ENCODE peak calls at places on chromosome 9, in five cellular contexts. E is HepG2, A is WTC11, K is HCT116, D is K562. T is an unnamed sample.

GRCh38 chr9:107999890-108000289 is 510.3 kb upstream of the KLF4 start:
- DNase-seq in E (no peak), A (no peak), K (peak; percentile 62), D (no peak), T (no peak)

GRCh38 chr9:116859763-116860162 is 172.7 kb downstream of the TRIM32 start:
- DNase-seq in E (no peak), A (no peak), K (no peak), D (no peak), T (no peak)

GRCh38 chr9:130660683-130661460 is 3.5 kb upstream of the PRDM12 start:
- DNase-seq in E (no peak), A (peak; percentile 58), K (no peak), D (peak; percentile 60), T (peak; percentile 75)

GRCh38 chr9:109001275-109001676 is 12.0 kb downstream of the CTNNAL1 start:
- DNase-seq in E (peak; percentile 47), A (no peak), K (peak; percentile 83), D (no peak), T (no peak)

GRCh38 chr9:70293214-70293613 is 34.4 kb downstream of the SMC5 start:
- DNase-seq in E (no peak), A (no peak), K (no peak), D (no peak), T (no peak)

GRCh38 chr9:111866976-111867375 is 29.6 kb upstream of the UGCG start:
- DNase-seq in E (peak; percentile 6), A (no peak), K (no peak), D (peak; percentile 20), T (no peak)

GRCh38 chr9:81716409-81716808 is 27.1 kb upstream of the TLE1 start:
- DNase-seq in E (no peak), A (no peak), K (no peak), D (no peak), T (no peak)

GRCh38 chr9:385818-386398 is 171.2 kb downstream of the DOCK8 start:
- DNase-seq in E (peak; percentile 44), A (peak; percentile 62), K (peak; percentile 52), D (peak; percentile 28), T (no peak)

GRCh38 chr9:22911632-22912031 is 465.0 kb downstream of the DMRTA1 start:
- DNase-seq in E (no peak), A (no peak), K (no peak), D (no peak), T (no peak)

DNA sequence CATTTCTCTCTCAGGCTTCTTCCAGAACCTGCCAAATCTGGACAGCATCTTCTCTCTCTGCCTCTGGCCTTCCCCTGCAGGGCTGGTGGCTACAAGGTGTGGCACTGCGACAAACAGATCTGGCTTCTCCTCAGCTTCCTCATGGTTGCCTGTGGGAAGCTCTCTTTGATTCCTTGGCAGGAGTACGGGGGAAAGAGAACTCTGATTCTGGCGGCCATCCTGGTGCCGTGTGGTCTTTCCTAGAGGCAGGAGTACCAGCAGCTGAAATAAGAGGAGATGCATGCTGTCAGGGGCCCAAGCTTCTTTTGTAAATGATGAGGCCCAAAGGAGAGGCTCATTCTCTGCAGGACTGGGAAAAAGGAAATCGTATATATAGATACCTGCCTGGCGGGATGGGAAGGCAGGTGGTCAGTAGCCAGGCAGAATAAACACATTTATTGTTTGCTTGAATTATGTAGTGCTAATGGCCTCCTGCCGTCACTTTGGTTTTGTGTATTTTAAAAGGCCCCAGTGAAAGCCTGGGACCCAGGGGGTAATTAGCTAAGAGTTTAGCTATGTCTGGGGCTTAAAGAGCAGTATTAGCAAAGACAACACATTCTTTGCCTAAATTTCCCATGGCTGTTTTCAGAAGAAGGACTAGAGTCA is at the start of gene CER1:
- DNase-seq in E (no peak), A (peak; percentile 25), K (no peak), D (no peak), T (peak; percentile 62)
- TF ChIP-seq ATF3 in E (no peak), A (no peak), K (no peak), D (no peak), T (no peak)

GRCh38 chr9:5191983-5192382 is 6.5 kb upstream of the INSL6 start:
- DNase-seq in E (no peak), A (no peak), K (no peak), D (no peak), T (no peak)

GRCh38 chr9:5188060-5188707 is 2.7 kb upstream of the INSL6 start:
- DNase-seq in E (no peak), A (no peak), K (no peak), D (no peak), T (no peak)

GRCh38 chr9:5195450-5195849 is 10.0 kb upstream of the INSL6 start:
- DNase-seq in E (no peak), A (no peak), K (no peak), D (no peak), T (no peak)

DNA sequence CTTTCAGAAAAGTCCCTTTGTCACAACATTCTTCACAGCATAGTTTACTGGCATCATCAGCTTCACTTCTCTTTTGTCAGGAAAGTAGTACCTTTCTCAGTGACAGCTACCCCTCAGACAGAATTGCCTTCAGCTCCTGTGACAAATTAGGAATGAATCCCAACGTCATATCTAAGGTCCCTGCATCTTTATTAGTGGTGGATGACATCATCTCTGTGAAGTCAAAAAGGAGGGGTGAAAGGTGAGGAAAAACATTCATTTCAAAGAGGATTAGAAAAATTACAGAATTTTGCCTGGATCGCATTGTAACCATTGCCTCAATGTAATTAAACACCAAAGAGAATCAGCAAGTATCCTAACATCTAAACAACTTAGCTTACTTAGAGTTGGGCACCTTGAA is 7.9 kb upstream of the INSL6 start:
- DNase-seq in E (no peak), A (no peak), K (no peak), D (no peak), T (no peak)
- TF ChIP-seq ATF3 in E (no peak), A (no peak), K (no peak), D (no peak), T (no peak)

DNA sequence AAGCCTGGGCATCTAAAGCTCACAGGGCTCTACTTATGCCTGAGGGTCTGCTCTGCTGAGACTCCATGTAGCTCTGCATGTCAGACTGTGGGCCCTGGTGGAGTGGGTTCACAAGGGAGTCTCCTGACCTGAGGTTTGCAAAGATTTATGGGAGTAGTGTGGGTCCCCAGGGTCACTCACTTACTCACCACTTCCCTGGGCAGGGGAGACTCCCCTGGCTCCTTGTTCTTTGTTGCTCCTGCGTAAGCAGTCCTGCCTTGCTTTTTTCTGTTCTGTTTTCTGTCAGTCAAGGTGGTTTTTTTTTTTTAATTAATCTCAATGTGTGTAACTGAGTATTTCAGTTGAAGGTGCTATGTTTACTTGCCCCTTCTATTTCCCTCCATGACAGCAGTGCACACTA is 256.6 kb downstream of the TMEM38B start:
- DNase-seq in E (no peak), A (no peak), K (no peak), D (no peak), T (no peak)
- TF ChIP-seq ATF3 in E (no peak), A (no peak), K (no peak), D (no peak), T (no peak)

GRCh38 chr9:13358128-13358527 is 78.6 kb upstream of the MPDZ start:
- DNase-seq in E (no peak), A (no peak), K (no peak), D (no peak), T (no peak)
- TF ChIP-seq ATF3 in E (no peak), A (no peak), K (no peak), D (no peak), T (no peak)

DNA sequence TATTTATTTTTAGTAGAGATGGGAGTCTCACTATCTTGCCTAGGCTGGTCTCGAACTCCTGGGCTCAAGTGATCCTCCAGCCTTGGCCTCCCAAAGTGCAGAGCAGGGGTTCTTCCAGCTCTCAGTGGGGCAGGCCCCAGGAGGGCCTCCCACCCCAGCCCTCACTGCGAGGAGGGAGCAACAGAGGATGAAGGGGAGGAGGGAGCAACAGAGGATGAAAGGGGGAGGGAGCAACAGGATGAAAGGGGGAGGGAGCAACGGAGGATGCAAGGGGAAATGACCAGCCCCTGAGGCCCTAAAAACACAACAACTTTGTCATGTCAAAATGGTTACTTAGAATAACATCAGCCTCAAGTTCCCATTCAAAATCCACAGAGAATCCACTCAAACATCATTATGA is 10.0 kb downstream of the TRIM14 start:
- DNase-seq in E (no peak), A (no peak), K (no peak), D (no peak), T (no peak)
- TF ChIP-seq ATF3 in E (no peak), A (no peak), K (no peak), D (no peak), T (no peak)

DNA sequence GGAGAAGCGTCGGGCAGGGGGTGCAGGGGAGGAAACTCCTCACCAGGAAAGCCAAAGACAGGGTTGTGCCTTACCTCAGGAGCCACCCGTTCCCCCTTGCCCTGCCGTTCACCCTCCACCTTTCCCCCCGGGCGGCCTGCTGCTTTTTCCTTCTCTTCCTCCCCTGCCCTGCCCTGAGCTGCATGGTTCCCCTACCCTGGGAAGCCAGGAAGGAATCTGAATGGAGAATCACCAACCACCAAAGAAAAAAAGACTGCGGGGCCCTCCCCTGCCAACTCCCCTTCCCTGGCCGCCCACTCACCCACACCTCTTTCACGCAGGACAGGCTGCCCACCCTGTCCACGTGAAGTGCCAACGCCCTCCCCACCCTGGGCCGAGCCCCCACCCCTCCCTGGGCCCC is 815 bp upstream of the NFX1 start:
- DNase-seq in E (no peak), A (no peak), K (no peak), D (no peak), T (no peak)
- TF ChIP-seq ATF3 in E (no peak), A (no peak), K (no peak), D (no peak), T (no peak)

GRCh38 chr9:2461886-2462285 is 159.7 kb upstream of the VLDLR start:
- DNase-seq in E (no peak), A (no peak), K (no peak), D (no peak), T (no peak)
- TF ChIP-seq ATF3 in E (no peak), A (no peak), K (no peak), D (no peak), T (no peak)

GRCh38 chr9:68844623-68845612 is 139.9 kb downstream of the PIP5K1B start:
- DNase-seq in E (peak; percentile 25), A (peak; percentile 65), K (peak; percentile 16), D (peak; percentile 33), T (no peak)
- TF ChIP-seq ATF3 in E (no peak), A (no peak), K (no peak), D (no peak), T (no peak)

T was measured in H1.